ENCODE peak calls at places on chromosome 1, in nine cellular contexts. P is breast epithelium, W is cardiac fibroblast, D is Calu3, I is hepatocyte, A is AG09309, M is HL-60, O is type B pancreatic cell, F is epithelial cell of esophagus. U is an unnamed sample.

GRCh38 chr1:229452956-229453801 is 19.3 kb upstream of the ACTA1 start:
- DNase-seq in I (peak), M (no peak), O (no peak), D (no peak), A (no peak), P (no peak), F (peak), W (peak), U (no peak)

GRCh38 chr1:94636625-94637024 is 95.1 kb upstream of the F3 start:
- DNase-seq in I (no peak), M (no peak), O (no peak), D (no peak), F (peak), A (peak), W (peak), P (no peak), U (no peak)

GRCh38 chr1:207867136-207868081 is 43.5 kb downstream of the CD34 start:
- DNase-seq in P (peak), D (no peak), M (no peak), O (no peak), W (no peak), A (no peak), I (no peak), F (no peak), U (no peak)

GRCh38 chr1:29855761-29856160 is 619.4 kb downstream of the PTPRU start:
- DNase-seq in A (no peak), M (no peak), O (no peak), D (no peak), W (no peak), F (no peak), P (no peak), I (no peak), U (no peak)

GRCh38 chr1:183632087-183632486 is 3.5 kb downstream of the ARPC5 start:
- DNase-seq in F (peak), D (no peak), O (no peak), W (peak), P (no peak), M (no peak), I (no peak), A (no peak), U (no peak)

GRCh38 chr1:230394741-230395140 is 31.4 kb downstream of the PGBD5 start:
- DNase-seq in F (no peak), I (no peak), O (no peak), W (no peak), D (no peak), M (no peak), A (no peak), P (no peak), U (no peak)

GRCh38 chr1:6260433-6260934 is 414 bp downstream of the GPR153 start:
- DNase-seq in W (peak), M (no peak), F (no peak), P (no peak), A (no peak), O (no peak), D (no peak), I (peak), U (peak)

GRCh38 chr1:155166373-155167165 is 6.5 kb downstream of the KRTCAP2 start:
- DNase-seq in A (no peak), F (no peak), I (no peak), P (no peak), W (peak), D (no peak), M (no peak), O (no peak), U (peak)

GRCh38 chr1:76807543-76808260 is 59.6 kb upstream of the ST6GALNAC5 start:
- DNase-seq in F (no peak), P (no peak), D (no peak), M (no peak), W (no peak), A (no peak), O (no peak), I (no peak), U (no peak)

GRCh38 chr1:202691846-202692245 is 18.4 kb downstream of the SYT2 start:
- DNase-seq in A (no peak), D (no peak), I (no peak), M (no peak), O (no peak), W (no peak), F (no peak), P (no peak), U (no peak)

GRCh38 chr1:225596152-225596551 is 56.8 kb downstream of the ENAH start:
- DNase-seq in I (no peak), W (peak), P (no peak), D (no peak), A (no peak), O (no peak), F (peak), M (no peak), U (no peak)

GRCh38 chr1:201714542-201715276 is 114.2 kb upstream of the IPO9 start:
- DNase-seq in M (peak), D (peak), O (no peak), I (peak), F (peak), A (peak), W (peak), P (no peak), U (no peak)

GRCh38 chr1:57307382-57307781 is 116.5 kb downstream of the DAB1 start:
- DNase-seq in W (no peak), I (peak), M (peak), O (no peak), A (no peak), F (peak), P (no peak), D (no peak), U (no peak)

GRCh38 chr1:161021168-161021958 is 411 bp upstream of the F11R start:
- DNase-seq in P (peak), I (peak), D (peak), A (no peak), O (peak), W (peak), F (peak), M (peak), U (peak)
- TF ChIP-seq CTCF in P (no peak), I (no peak), D (no peak), A (peak), O (no peak), W (no peak), F (no peak), M (no peak), U (no peak)

DNA sequence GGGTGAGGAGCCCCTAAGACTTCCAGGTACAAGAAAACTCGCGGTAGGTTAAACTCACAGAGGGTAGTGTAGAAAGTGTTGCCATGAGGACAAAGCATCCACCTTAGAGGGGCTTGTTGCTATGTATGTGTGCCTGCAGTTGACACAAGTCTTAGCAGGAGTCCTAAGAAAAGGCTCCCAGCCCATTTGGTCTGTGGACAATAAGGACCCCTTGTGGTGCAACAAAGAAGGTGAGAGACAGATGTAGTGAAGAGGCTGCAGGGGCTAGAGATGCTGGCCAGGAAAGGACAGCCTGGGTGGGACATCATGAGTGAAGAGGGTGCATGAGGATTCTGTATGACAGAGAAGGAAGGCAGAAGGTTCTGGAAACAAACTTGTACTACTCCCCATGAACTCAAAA is 36.3 kb upstream of the IL10 start:
- DNase-seq in I (peak), A (no peak), M (no peak), F (peak), D (peak), O (no peak), P (no peak), W (peak), U (no peak)
- TF ChIP-seq CTCF in I (peak), A (peak), M (peak), F (peak), D (no peak), O (peak), P (peak), W (peak), U (no peak)

GRCh38 chr1:248152056-248152827 is 7.3 kb downstream of the OR2M5 start:
- DNase-seq in W (no peak), O (no peak), F (no peak), M (no peak), I (no peak), A (no peak), P (no peak), D (no peak), U (no peak)
- TF ChIP-seq CTCF in W (no peak), O (no peak), F (no peak), M (no peak), I (no peak), A (no peak), P (no peak), D (no peak), U (no peak)

GRCh38 chr1:89405275-89405929 is 41.5 kb downstream of the GBP6 start:
- DNase-seq in I (no peak), F (peak), A (no peak), W (no peak), O (no peak), M (no peak), P (no peak), D (no peak), U (no peak)
- TF ChIP-seq CTCF in I (no peak), F (no peak), A (no peak), W (no peak), O (peak), M (no peak), P (no peak), D (no peak), U (peak)

GRCh38 chr1:14787604-14788003 is 189.1 kb downstream of the KAZN start:
- DNase-seq in D (peak), W (no peak), P (no peak), O (no peak), A (no peak), M (no peak), F (peak), I (peak), U (no peak)
- TF ChIP-seq CTCF in D (no peak), W (no peak), P (no peak), O (peak), A (no peak), M (no peak), F (peak), I (peak), U (no peak)

GRCh38 chr1:21952806-21953514 is 15.8 kb upstream of the HSPG2 start:
- DNase-seq in F (no peak), P (no peak), W (no peak), I (no peak), A (no peak), O (no peak), D (no peak), M (no peak), U (no peak)
- TF ChIP-seq CTCF in F (no peak), P (no peak), W (peak), I (no peak), A (no peak), O (no peak), D (no peak), M (no peak), U (no peak)

DNA sequence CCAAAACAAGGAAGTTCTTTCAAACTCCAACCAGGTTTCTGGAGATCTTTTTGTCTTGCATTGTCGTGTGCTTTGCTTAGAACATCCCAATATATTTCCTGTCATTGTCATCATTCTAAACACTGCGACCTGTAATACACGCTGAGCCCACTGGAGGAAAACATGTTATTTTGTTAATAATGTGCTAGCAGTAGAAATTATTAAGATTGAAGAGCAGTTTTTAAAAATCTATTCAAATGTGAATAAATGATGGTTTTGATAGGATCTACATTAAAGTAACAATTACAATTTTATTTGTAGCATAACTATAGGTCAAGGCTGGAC is 268.5 kb downstream of the PTPRC start:
- DNase-seq in I (no peak), O (no peak), A (no peak), P (no peak), W (no peak), F (no peak), D (no peak), M (no peak), U (no peak)
- TF ChIP-seq CTCF in I (no peak), O (peak), A (no peak), P (peak), W (no peak), F (no peak), D (no peak), M (no peak), U (peak)

GRCh38 chr1:228304766-228305395 is 97.0 kb downstream of the OBSCN start:
- DNase-seq in F (no peak), I (no peak), W (no peak), M (no peak), A (no peak), P (no peak), D (no peak), O (no peak), U (no peak)

GRCh38 chr1:228302086-228302485 is 94.2 kb downstream of the OBSCN start:
- DNase-seq in O (no peak), I (no peak), D (no peak), M (no peak), A (no peak), P (no peak), W (no peak), F (no peak), U (no peak)

GRCh38 chr1:228305721-228306152 is 97.9 kb downstream of the OBSCN start:
- DNase-seq in A (no peak), D (no peak), I (no peak), O (peak), F (no peak), P (no peak), M (no peak), W (no peak), U (peak)

GRCh38 chr1:228304225-228304624 is 96.4 kb downstream of the OBSCN start:
- DNase-seq in W (no peak), P (no peak), O (peak), A (no peak), I (no peak), M (no peak), D (no peak), F (no peak), U (no peak)

DNA sequence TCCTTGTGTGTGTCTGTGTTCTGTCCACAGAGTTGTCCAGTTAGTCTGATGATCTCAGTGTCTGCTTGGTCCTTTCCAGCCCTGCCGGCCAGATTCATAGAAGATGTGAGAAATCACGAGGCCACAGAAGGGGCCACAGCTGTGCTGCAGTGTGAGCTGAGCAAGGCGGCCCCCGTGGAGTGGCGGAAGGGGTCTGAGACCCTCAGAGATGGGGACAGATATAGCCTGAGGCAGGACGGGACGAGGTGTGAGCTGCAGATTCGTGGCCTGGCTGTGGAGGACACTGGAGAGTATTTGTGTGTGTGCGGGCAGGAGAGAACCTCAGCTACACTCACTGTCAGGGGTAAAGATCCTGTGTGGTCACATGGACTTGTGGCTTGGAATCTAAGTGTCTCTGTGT is 95.8 kb downstream of the OBSCN start:
- DNase-seq in D (no peak), P (no peak), W (no peak), A (no peak), M (no peak), I (no peak), O (peak), F (no peak), U (no peak)
- TF ChIP-seq CTCF in D (no peak), P (no peak), W (no peak), A (no peak), M (no peak), I (no peak), O (no peak), F (no peak), U (no peak)

GRCh38 chr1:54971317-54971791 is 9.1 kb upstream of the TMEM61 start:
- DNase-seq in M (no peak), D (peak), W (no peak), I (peak), F (peak), P (no peak), O (no peak), A (no peak), U (no peak)

GRCh38 chr1:54972436-54972835 is 8.0 kb upstream of the TMEM61 start:
- DNase-seq in O (no peak), W (no peak), F (no peak), D (no peak), P (no peak), I (no peak), M (no peak), A (no peak), U (no peak)

GRCh38 chr1:54975709-54976108 is 4.7 kb upstream of the TMEM61 start:
- DNase-seq in D (no peak), P (no peak), I (no peak), O (no peak), M (no peak), A (no peak), W (no peak), F (no peak), U (no peak)

GRCh38 chr1:54970901-54971300 is 9.5 kb upstream of the TMEM61 start:
- DNase-seq in P (no peak), F (peak), W (no peak), A (no peak), M (no peak), D (no peak), I (peak), O (no peak), U (no peak)

DNA sequence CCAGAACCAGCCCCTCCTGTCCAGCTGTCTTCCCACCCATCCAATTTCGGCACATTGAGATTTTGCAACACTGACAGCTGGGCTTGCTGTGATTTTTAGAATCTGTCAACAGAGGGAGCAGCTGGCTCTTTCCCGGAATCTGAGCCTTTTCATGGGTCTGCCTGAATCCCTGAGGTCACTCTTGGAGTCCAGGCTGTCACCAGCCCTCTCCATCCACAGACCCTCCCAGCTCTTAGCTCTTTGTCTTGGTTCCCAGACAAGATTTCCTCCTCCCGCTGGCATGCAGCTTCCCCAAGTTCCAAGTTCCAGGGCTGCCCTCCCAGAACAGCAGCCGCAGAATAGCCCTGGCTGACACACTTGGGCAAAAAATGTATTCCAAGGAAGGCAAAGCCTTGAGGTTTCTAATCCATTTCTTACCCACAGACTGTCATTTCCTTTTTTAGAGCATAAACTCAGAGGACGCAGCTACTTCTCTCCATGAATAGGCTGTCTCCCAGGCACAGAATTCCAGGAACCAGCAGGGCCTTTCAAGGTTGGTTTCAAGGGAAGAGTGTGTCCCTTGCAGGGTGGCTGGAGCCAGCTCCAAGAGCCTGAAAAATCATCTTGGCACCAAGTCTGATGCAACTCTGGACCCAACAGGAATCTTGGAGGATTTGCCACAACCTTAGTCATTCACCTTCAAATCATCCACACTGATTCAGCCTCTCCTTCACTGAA is 7.1 kb upstream of the TMEM61 start:
- DNase-seq in F (peak), M (no peak), P (no peak), A (no peak), I (no peak), D (peak), W (peak), O (no peak), U (peak)
- TF ChIP-seq CTCF in F (peak), M (no peak), P (peak), A (peak), I (peak), D (peak), W (peak), O (peak), U (no peak)

U was measured in glutamatergic neuron.